ENCODE peak calls at places on chromosomes 2 and 18, in eight cellular contexts. F is 8988T; S is activated naive CD4-positive, alpha-beta T cell; O is H4; A is kidney glomerular epithelial cell; C is ELR; U is NCI-H774; T is GM12892. P is an unnamed sample.

GRCh38 chr2:1512321-1513289 is 99.3 kb downstream of the TPO start:
- DNase-seq in U (no peak), S (no peak), C (no peak), F (no peak), O (no peak), T (no peak), A (no peak), P (no peak)

GRCh38 chr18:79586436-79587297 is 92.9 kb upstream of the CTDP1 start:
- DNase-seq in C (no peak), F (no peak), O (no peak), A (no peak), U (no peak), S (no peak), T (no peak), P (no peak)

GRCh38 chr2:97936199-97936598 is 59.5 kb downstream of the TMEM131 start:
- DNase-seq in S (no peak), O (peak), C (no peak), A (no peak), U (peak), T (no peak), F (no peak), P (no peak)

GRCh38 chr2:218658671-218659257 is 659 bp downstream of the ZNF142 start:
- DNase-seq in O (peak), T (peak), U (no peak), F (peak), C (peak), S (no peak), A (peak), P (peak)

GRCh38 chr2:45403036-45403435 is 208.0 kb downstream of the SRBD1 start:
- DNase-seq in A (no peak), F (no peak), S (no peak), O (no peak), U (no peak), C (no peak), T (no peak), P (no peak)

GRCh38 chr2:96477458-96477857 is 27.7 kb downstream of the NEURL3 start:
- DNase-seq in F (no peak), A (no peak), S (no peak), C (no peak), T (no peak), U (no peak), O (no peak), P (no peak)

GRCh38 chr18:3162181-3162580 is 57.6 kb downstream of the MYOM1 start:
- DNase-seq in A (no peak), S (no peak), F (no peak), T (no peak), O (no peak), U (no peak), C (peak), P (no peak)

GRCh38 chr2:63581266-63581961 is 6.9 kb downstream of the WDPCP start:
- DNase-seq in U (no peak), T (no peak), C (no peak), S (no peak), A (no peak), F (no peak), O (no peak), P (no peak)

GRCh38 chr2:24785704-24786321 is 7.4 kb downstream of the PTRHD1 start:
- DNase-seq in T (no peak), S (no peak), O (no peak), F (no peak), C (no peak), U (no peak), A (no peak), P (peak)

GRCh38 chr2:177763532-177764265 is 308.9 kb downstream of the PDE11A start:
- DNase-seq in O (peak), C (peak), U (peak), F (no peak), T (peak), A (peak), S (peak), P (peak)

GRCh38 chr2:236363878-236364277 is 99.7 kb upstream of the ASB18 start:
- DNase-seq in T (no peak), S (no peak), F (no peak), A (no peak), U (no peak), O (no peak), C (no peak), P (no peak)

GRCh38 chr2:190235551-190235950 is 84.1 kb downstream of the HIBCH start:
- DNase-seq in T (no peak), S (no peak), O (no peak), A (no peak), U (no peak), F (no peak), C (no peak), P (no peak)

GRCh38 chr2:119029297-119029696 is 87.3 kb downstream of the MARCO start:
- DNase-seq in C (no peak), U (no peak), F (no peak), A (no peak), S (no peak), O (no peak), T (no peak), P (no peak)

GRCh38 chr2:47771211-47771610 is 11.7 kb upstream of the MSH6 start:
- DNase-seq in A (peak), U (peak), O (peak), F (peak), S (no peak), C (peak), T (no peak), P (no peak)

GRCh38 chr18:32831781-32832180 is 59.0 kb upstream of the KLHL14 start:
- DNase-seq in U (no peak), S (no peak), O (no peak), C (no peak), F (no peak), A (no peak), T (no peak), P (no peak)

GRCh38 chr18:56739731-56740130 is 88.6 kb downstream of the WDR7 start:
- DNase-seq in S (no peak), O (no peak), F (no peak), T (no peak), C (no peak), U (no peak), A (no peak), P (no peak)

GRCh38 chr2:37916512-37917082 is 8.5 kb upstream of the RMDN2 start:
- DNase-seq in T (no peak), C (peak), S (no peak), A (peak), O (no peak), F (no peak), U (no peak), P (no peak)

GRCh38 chr2:134365356-134365755 is 111.5 kb downstream of the MGAT5 start:
- DNase-seq in U (no peak), S (no peak), C (peak), A (no peak), O (no peak), T (no peak), F (no peak), P (no peak)

GRCh38 chr2:195850764-195851163 is 193.7 kb downstream of the SLC39A10 start:
- DNase-seq in T (no peak), C (no peak), O (no peak), A (no peak), F (no peak), U (no peak), S (no peak), P (no peak)

GRCh38 chr2:216519154-216519762 is 20.6 kb downstream of the RPL37A start:
- DNase-seq in A (peak), F (no peak), S (no peak), U (peak), C (peak), O (peak), T (no peak), P (peak)

GRCh38 chr2:55010915-55011314 is 39.3 kb downstream of the RTN4 start:
- DNase-seq in U (no peak), C (peak), T (no peak), O (peak), S (no peak), A (peak), F (no peak), P (no peak)

GRCh38 chr2:205764502-205764815 is 82.2 kb downstream of the NRP2 start:
- DNase-seq in A (no peak), F (no peak), C (no peak), S (no peak), U (no peak), T (no peak), O (no peak), P (no peak)

GRCh38 chr2:146324954-146325353 is 1519.9 kb upstream of the ACVR2A start:
- DNase-seq in A (no peak), T (no peak), S (no peak), O (no peak), C (peak), F (no peak), U (no peak), P (no peak)

GRCh38 chr2:67259581-67260347 is 137.4 kb upstream of the ETAA1 start:
- DNase-seq in U (no peak), A (peak), F (no peak), O (peak), S (no peak), C (peak), T (no peak), P (no peak)

GRCh38 chr2:164606557-164606956 is 14.7 kb downstream of the GRB14 start:
- DNase-seq in F (no peak), C (no peak), O (no peak), U (no peak), A (no peak), T (no peak), S (no peak), P (no peak)

GRCh38 chr18:11494093-11494492 is 115.3 kb upstream of the SLC35G4 start:
- DNase-seq in T (no peak), O (no peak), C (peak), U (no peak), S (no peak), F (no peak), A (peak), P (no peak)

GRCh38 chr2:190053426-190053825 is 9.1 kb downstream of the MSTN start:
- DNase-seq in F (no peak), C (no peak), U (no peak), O (no peak), S (no peak), T (no peak), A (no peak), P (no peak)

GRCh38 chr18:61582205-61582710 is 249.0 kb downstream of the CDH20 start:
- DNase-seq in S (no peak), U (no peak), A (no peak), T (no peak), C (no peak), O (no peak), F (no peak), P (no peak)

GRCh38 chr2:207296265-207296948 is 130.7 kb upstream of the KLF7 start:
- DNase-seq in U (no peak), C (no peak), T (no peak), A (no peak), O (no peak), F (no peak), S (no peak), P (no peak)

GRCh38 chr2:235268535-235268934 is 225.3 kb upstream of the AGAP1 start:
- DNase-seq in F (no peak), C (peak), U (no peak), S (no peak), T (no peak), O (peak), A (peak), P (no peak)

GRCh38 chr18:12015697-12016062 is 34.4 kb downstream of the IMPA2 start:
- DNase-seq in O (peak), T (no peak), F (no peak), C (no peak), S (no peak), A (peak), U (peak), P (no peak)

GRCh38 chr2:240277807-240278522 is 137.5 kb upstream of the OTOS start:
- DNase-seq in U (no peak), T (no peak), O (no peak), A (no peak), C (no peak), S (no peak), F (no peak), P (no peak)

GRCh38 chr18:51275712-51276473 is 78.4 kb upstream of the MEX3C start:
- DNase-seq in U (no peak), F (no peak), C (no peak), S (no peak), A (no peak), O (no peak), T (no peak), P (no peak)

GRCh38 chr2:46644690-46645385 is 165.5 kb downstream of the TMEM247 start:
- DNase-seq in S (no peak), A (no peak), U (peak), O (peak), T (no peak), F (no peak), C (peak), P (no peak)